ENCODE peak calls at places on chromosomes 3 and 15, in eight cellular contexts. N is tibial nerve, G is WERI-Rb-1, Y is pancreas, S is endodermal cell, X is K562, H is RWPE1, M is colonic mucosa. A is an unnamed sample.

GRCh38 chr3:142866841-142867631 is 21.8 kb downstream of the PCOLCE2 start:
- DNase-seq in N (no peak), Y (peak), S (peak), X (no peak), G (peak), H (no peak), M (no peak), A (no peak)

GRCh38 chr3:48268936-48269551 is 28.1 kb downstream of the ZNF589 start:
- DNase-seq in M (peak), N (peak), Y (no peak), G (no peak), H (no peak), X (no peak), S (no peak), A (no peak)

GRCh38 chr3:74562528-74563190 is 51.8 kb downstream of the CNTN3 start:
- DNase-seq in N (no peak), H (no peak), S (no peak), Y (no peak), M (no peak), G (no peak), X (no peak), A (no peak)

GRCh38 chr3:191686626-191687025 is 225.7 kb downstream of the PYDC2 start:
- DNase-seq in M (no peak), G (no peak), H (no peak), N (no peak), Y (no peak), S (no peak), X (no peak), A (no peak)

GRCh38 chr3:114855839-114856238 is 291.2 kb downstream of the ZBTB20 start:
- DNase-seq in G (no peak), S (no peak), H (no peak), X (no peak), N (no peak), M (no peak), Y (no peak), A (no peak)

GRCh38 chr3:45597166-45597565 is 2.6 kb downstream of the LIMD1 start:
- DNase-seq in N (peak), X (no peak), G (no peak), S (no peak), M (peak), Y (peak), H (no peak), A (no peak)

GRCh38 chr3:190225186-190225692 is 97.0 kb downstream of the CLDN1 start:
- DNase-seq in X (no peak), H (peak), N (peak), M (no peak), S (no peak), Y (peak), G (no peak), A (no peak)

GRCh38 chr3:27960133-27960532 is 238.0 kb upstream of the EOMES start:
- DNase-seq in N (no peak), G (no peak), Y (no peak), H (peak), X (no peak), S (no peak), M (no peak), A (no peak)

GRCh38 chr15:62280625-62281024 is 115.5 kb upstream of the C2CD4B start:
- DNase-seq in X (no peak), S (no peak), H (no peak), N (no peak), Y (no peak), M (no peak), G (no peak), A (no peak)

GRCh38 chr3:124510290-124510689 is 220.0 kb upstream of the UMPS start:
- DNase-seq in H (peak), Y (no peak), N (no peak), M (no peak), G (no peak), S (no peak), X (no peak), A (no peak)

GRCh38 chr3:128488636-128488994 is 4.4 kb downstream of the GATA2 start:
- DNase-seq in G (no peak), X (no peak), M (no peak), Y (no peak), H (no peak), N (no peak), S (no peak), A (no peak)

GRCh38 chr3:46693897-46694235 is 387 bp upstream of the ALS2CL start:
- DNase-seq in N (no peak), S (no peak), M (no peak), G (no peak), H (no peak), Y (no peak), X (no peak), A (no peak)

GRCh38 chr15:45448066-45448510 is 69.7 kb upstream of the GATM start:
- DNase-seq in N (no peak), S (no peak), X (no peak), Y (no peak), G (no peak), M (peak), H (no peak), A (no peak)

GRCh38 chr3:49518016-49518415 is 36.3 kb upstream of the BSN start:
- DNase-seq in G (no peak), N (no peak), H (no peak), Y (no peak), M (no peak), X (no peak), S (no peak), A (no peak)

GRCh38 chr3:188824596-188824995 is 347.2 kb upstream of the TPRG1 start:
- DNase-seq in M (no peak), S (no peak), H (no peak), X (no peak), Y (no peak), N (no peak), G (no peak), A (no peak)

GRCh38 chr3:132726341-132726823 is 4.2 kb upstream of the NPHP3 start:
- DNase-seq in G (no peak), M (no peak), Y (no peak), X (peak), H (peak), N (no peak), S (no peak), A (no peak)

GRCh38 chr3:16338999-16339398 is 74.0 kb downstream of the OXNAD1 start:
- DNase-seq in H (peak), N (no peak), S (no peak), Y (no peak), G (peak), X (no peak), M (no peak), A (no peak)

GRCh38 chr3:99534951-99535704 is 103.3 kb upstream of the COL8A1 start:
- DNase-seq in S (no peak), N (no peak), G (no peak), X (no peak), H (peak), M (no peak), Y (no peak), A (no peak)

GRCh38 chr3:184352149-184352785 is 9.1 kb downstream of the CLCN2 start:
- DNase-seq in H (no peak), X (no peak), N (no peak), S (peak), G (no peak), Y (peak), M (peak), A (no peak)

GRCh38 chr15:92020765-92021164 is 167.3 kb downstream of the SLCO3A1 start:
- DNase-seq in X (no peak), G (no peak), Y (no peak), N (no peak), S (no peak), H (no peak), M (no peak), A (no peak)

GRCh38 chr15:99474041-99474906 is 91.5 kb upstream of the MEF2A start:
- DNase-seq in X (no peak), N (no peak), M (no peak), S (no peak), G (no peak), Y (no peak), H (no peak), A (no peak)

GRCh38 chr3:49864505-49864904 is 5.2 kb downstream of the CAMKV start:
- DNase-seq in S (no peak), G (no peak), X (no peak), H (no peak), Y (no peak), N (no peak), M (no peak), A (no peak)

GRCh38 chr3:71926690-71927089 is 141.7 kb upstream of the PROK2 start:
- DNase-seq in H (no peak), S (peak), N (no peak), Y (no peak), X (no peak), M (no peak), G (no peak), A (no peak)

GRCh38 chr3:19146685-19147650 is 1.3 kb upstream of the KCNH8 start:
- DNase-seq in S (peak), Y (peak), M (peak), H (peak), G (peak), X (peak), N (peak), A (peak)

GRCh38 chr3:71187715-71188114 is 395.8 kb downstream of the FOXP1 start:
- DNase-seq in N (no peak), S (no peak), Y (no peak), H (no peak), X (no peak), M (no peak), G (no peak), A (no peak)

GRCh38 chr15:88718731-88719130 is 79.9 kb downstream of the ISG20 start:
- DNase-seq in H (no peak), S (no peak), G (no peak), X (no peak), Y (no peak), N (no peak), M (no peak), A (no peak)

GRCh38 chr3:177201707-177202397 is 4.6 kb upstream of the TBL1XR1 start:
- DNase-seq in S (no peak), M (no peak), H (peak), X (no peak), Y (no peak), N (no peak), G (no peak), A (no peak)

GRCh38 chr3:153138267-153139210 is 23.5 kb upstream of the RAP2B start:
- DNase-seq in N (peak), G (no peak), H (peak), M (peak), Y (peak), X (no peak), S (peak), A (no peak)

GRCh38 chr15:43943511-43943910 is 116.7 kb downstream of the WDR76 start:
- DNase-seq in G (no peak), Y (no peak), M (no peak), S (no peak), X (no peak), N (no peak), H (no peak), A (no peak)

GRCh38 chr3:134620476-134621115 is 30.2 kb downstream of the KY start:
- DNase-seq in H (no peak), X (no peak), S (peak), Y (no peak), M (no peak), N (no peak), G (no peak), A (no peak)

GRCh38 chr3:134312072-134312872 is 61.6 kb upstream of the RYK start:
- DNase-seq in G (no peak), X (no peak), M (peak), N (peak), H (peak), Y (peak), S (peak), A (no peak)

GRCh38 chr3:45552031-45552772 is 42.3 kb upstream of the LIMD1 start:
- DNase-seq in M (no peak), Y (no peak), G (no peak), S (peak), X (no peak), N (no peak), H (no peak), A (no peak)

GRCh38 chr3:32956750-32957570 is 5.5 kb downstream of the CCR4 start:
- DNase-seq in S (no peak), M (no peak), H (no peak), X (no peak), N (no peak), Y (no peak), G (no peak), A (no peak)

GRCh38 chr3:194868831-194869230 is 183.1 kb downstream of the FAM43A start:
- DNase-seq in M (no peak), N (no peak), S (no peak), X (no peak), H (no peak), G (no peak), Y (no peak), A (no peak)

GRCh38 chr15:68729789-68730201 is 90.9 kb downstream of the ANP32A start:
- DNase-seq in S (no peak), N (no peak), G (no peak), M (no peak), X (no peak), H (no peak), Y (no peak), A (peak)
- H3K27ac ChIP-seq in S (no peak), N (no peak), G (no peak), M (no peak), X (no peak), H (peak), Y (no peak), A (no peak)

GRCh38 chr3:187738089-187738399 is 7.2 kb downstream of the BCL6 start:
- DNase-seq in Y (no peak), G (no peak), M (no peak), N (no peak), H (no peak), X (no peak), S (no peak), A (no peak)

GRCh38 chr3:187739561-187740445 is 5.5 kb downstream of the BCL6 start:
- DNase-seq in H (peak), G (peak), Y (peak), S (peak), X (peak), N (peak), M (peak), A (peak)

GRCh38 chr3:187739125-187739560 is 6.1 kb downstream of the BCL6 start:
- DNase-seq in Y (no peak), S (peak), H (peak), N (peak), X (no peak), M (peak), G (no peak), A (no peak)

GRCh38 chr3:187737401-187738088 is 7.7 kb downstream of the BCL6 start:
- DNase-seq in N (peak), Y (peak), X (peak), H (peak), S (peak), M (peak), G (peak), A (peak)

GRCh38 chr3:187738400-187739124 is 6.7 kb downstream of the BCL6 start:
- DNase-seq in H (peak), G (peak), Y (peak), N (peak), X (peak), S (peak), M (peak), A (peak)
- H3K27ac ChIP-seq in H (peak), G (no peak), Y (peak), N (peak), X (no peak), S (no peak), M (peak), A (peak)

DNA sequence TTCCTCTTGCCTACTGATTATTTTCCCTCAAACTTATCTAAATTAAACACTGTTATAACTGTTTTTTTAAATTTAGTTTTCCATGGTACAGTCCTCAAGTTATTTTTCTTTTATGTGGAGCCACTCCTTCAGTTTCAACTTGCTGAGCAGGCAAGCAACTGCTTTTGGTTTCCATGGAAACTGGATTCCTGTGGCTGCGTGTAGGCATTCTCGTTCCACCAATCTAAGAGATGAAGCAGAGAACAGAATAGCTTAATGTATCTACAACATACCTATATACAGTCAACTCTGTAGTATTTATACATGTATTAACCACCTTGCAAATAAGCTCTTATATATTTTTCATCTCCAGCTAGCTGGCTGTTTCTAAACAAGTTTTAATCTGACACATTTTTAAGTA is 25.8 kb upstream of the ANXA2 start:
- DNase-seq in N (no peak), Y (no peak), G (no peak), X (no peak), S (peak), H (peak), M (no peak), A (no peak)
- H3K27ac ChIP-seq in N (no peak), Y (no peak), G (no peak), X (no peak), S (no peak), H (no peak), M (no peak), A (no peak)

GRCh38 chr3:10396083-10396482 is 75.2 kb upstream of the SEC13 start:
- DNase-seq in N (no peak), Y (no peak), X (no peak), M (no peak), H (no peak), G (no peak), S (no peak), A (no peak)

GRCh38 chr3:10397879-10398278 is 77.0 kb upstream of the SEC13 start:
- DNase-seq in M (no peak), G (no peak), N (no peak), X (no peak), S (no peak), H (no peak), Y (no peak), A (no peak)

GRCh38 chr3:10395671-10396070 is 74.8 kb upstream of the SEC13 start:
- DNase-seq in Y (no peak), G (no peak), H (no peak), S (no peak), M (no peak), N (no peak), X (no peak), A (no peak)

GRCh38 chr3:10398341-10398740 is 77.4 kb upstream of the SEC13 start:
- DNase-seq in G (no peak), M (no peak), H (no peak), Y (no peak), X (no peak), N (no peak), S (no peak), A (no peak)

GRCh38 chr3:10396931-10397330 is 76.0 kb upstream of the SEC13 start:
- DNase-seq in M (no peak), G (no peak), N (no peak), S (no peak), X (no peak), Y (no peak), H (no peak), A (no peak)
- H3K27ac ChIP-seq in M (no peak), G (no peak), N (no peak), S (no peak), X (no peak), Y (no peak), H (no peak), A (no peak)